ENCODE peak calls at places on chromosomes 16 and 17, in four cellular contexts. One of them, this sample, is unnamed.

GRCh38 chr16:9539346-9539745 is 447.9 kb downstream of the HAPSTR1 start:
- DNase-seq in erythroblast: no peak
- DNase-seq in NCI-H1092 treated with DMSO at 0.1 percent for 48 hours: no peak
- DNase-seq in GM20000: no peak
- DNase-seq in this sample: no peak

GRCh38 chr16:27401768-27402568 is at the start of gene IL21R:
- DNase-seq in GM20000: peak
- DNase-seq in NCI-H1092 treated with DMSO at 0.1 percent for 48 hours: no peak
- DNase-seq in erythroblast: no peak
- DNase-seq in this sample: peak

GRCh38 chr17:21029032-21029431 is 13.8 kb downstream of the USP22 start:
- DNase-seq in GM20000: no peak
- DNase-seq in erythroblast: no peak
- DNase-seq in NCI-H1092 treated with DMSO at 0.1 percent for 48 hours: no peak
- DNase-seq in this sample: no peak

GRCh38 chr17:57294629-57295501 is 38.5 kb downstream of the MSI2 start:
- DNase-seq in erythroblast: peak
- DNase-seq in GM20000: no peak
- DNase-seq in NCI-H1092 treated with DMSO at 0.1 percent for 48 hours: peak
- DNase-seq in this sample: peak

GRCh38 chr17:39674702-39675389 is 6.6 kb downstream of the PNMT start:
- DNase-seq in GM20000: peak
- DNase-seq in erythroblast: peak
- DNase-seq in NCI-H1092 treated with DMSO at 0.1 percent for 48 hours: peak
- DNase-seq in this sample: no peak

GRCh38 chr17:9363440-9364350 is 211.9 kb downstream of the STX8 start:
- DNase-seq in erythroblast: no peak
- DNase-seq in NCI-H1092 treated with DMSO at 0.1 percent for 48 hours: no peak
- DNase-seq in GM20000: no peak
- DNase-seq in this sample: no peak

GRCh38 chr17:80704894-80705293 is 160.3 kb downstream of the RPTOR start:
- DNase-seq in GM20000: no peak
- DNase-seq in erythroblast: no peak
- DNase-seq in NCI-H1092 treated with DMSO at 0.1 percent for 48 hours: no peak
- DNase-seq in this sample: no peak

GRCh38 chr16:17776888-17777287 is 306.1 kb upstream of the XYLT1 start:
- DNase-seq in erythroblast: no peak
- DNase-seq in NCI-H1092 treated with DMSO at 0.1 percent for 48 hours: no peak
- DNase-seq in GM20000: no peak
- DNase-seq in this sample: no peak

GRCh38 chr17:43983515-43984411 is 20.7 kb upstream of the NAGS start:
- DNase-seq in erythroblast: peak
- DNase-seq in GM20000: no peak
- DNase-seq in NCI-H1092 treated with DMSO at 0.1 percent for 48 hours: peak
- DNase-seq in this sample: no peak

GRCh38 chr16:90008708-90009145 is 10.5 kb downstream of the DBNDD1 start:
- DNase-seq in NCI-H1092 treated with DMSO at 0.1 percent for 48 hours: no peak
- DNase-seq in GM20000: peak
- DNase-seq in erythroblast: no peak
- DNase-seq in this sample: no peak

GRCh38 chr17:56652608-56653007 is 59.1 kb downstream of the NOG start:
- DNase-seq in NCI-H1092 treated with DMSO at 0.1 percent for 48 hours: no peak
- DNase-seq in erythroblast: no peak
- DNase-seq in GM20000: no peak
- DNase-seq in this sample: no peak

GRCh38 chr16:69319826-69320730 is 8.9 kb downstream of the VPS4A start:
- DNase-seq in GM20000: no peak
- DNase-seq in erythroblast: no peak
- DNase-seq in NCI-H1092 treated with DMSO at 0.1 percent for 48 hours: no peak
- DNase-seq in this sample: no peak

GRCh38 chr17:68598074-68598473 is 3.1 kb downstream of the FAM20A start:
- DNase-seq in GM20000: no peak
- DNase-seq in NCI-H1092 treated with DMSO at 0.1 percent for 48 hours: no peak
- DNase-seq in erythroblast: no peak
- DNase-seq in this sample: no peak

GRCh38 chr17:68771867-68772515 is 170.8 kb upstream of the FAM20A start:
- DNase-seq in erythroblast: peak
- DNase-seq in NCI-H1092 treated with DMSO at 0.1 percent for 48 hours: peak
- DNase-seq in GM20000: peak
- DNase-seq in this sample: peak

GRCh38 chr16:85490971-85491771 is 122.0 kb upstream of the GSE1 start:
- DNase-seq in GM20000: peak
- DNase-seq in erythroblast: peak
- DNase-seq in NCI-H1092 treated with DMSO at 0.1 percent for 48 hours: no peak
- DNase-seq in this sample: no peak

GRCh38 chr17:72602517-72603345 is 481.9 kb downstream of the SOX9 start:
- DNase-seq in erythroblast: no peak
- DNase-seq in GM20000: no peak
- DNase-seq in NCI-H1092 treated with DMSO at 0.1 percent for 48 hours: no peak
- DNase-seq in this sample: no peak

GRCh38 chr17:75853410-75853809 is 1.7 kb downstream of the WBP2 start:
- DNase-seq in GM20000: no peak
- DNase-seq in erythroblast: peak
- DNase-seq in NCI-H1092 treated with DMSO at 0.1 percent for 48 hours: no peak
- DNase-seq in this sample: no peak

GRCh38 chr16:31033709-31034492 is 543 bp downstream of the STX4 start:
- DNase-seq in NCI-H1092 treated with DMSO at 0.1 percent for 48 hours: peak
- DNase-seq in GM20000: peak
- DNase-seq in erythroblast: peak
- DNase-seq in this sample: peak

GRCh38 chr17:39239640-39240314 is 14.0 kb upstream of the STAC2 start:
- DNase-seq in NCI-H1092 treated with DMSO at 0.1 percent for 48 hours: peak
- DNase-seq in erythroblast: peak
- DNase-seq in GM20000: peak
- DNase-seq in this sample: peak

GRCh38 chr16:51327001-51327400 is 175.9 kb upstream of the SALL1 start:
- DNase-seq in erythroblast: no peak
- DNase-seq in GM20000: no peak
- DNase-seq in NCI-H1092 treated with DMSO at 0.1 percent for 48 hours: no peak
- DNase-seq in this sample: no peak

GRCh38 chr16:678209-678857 is 1.9 kb upstream of the STUB1 start:
- DNase-seq in NCI-H1092 treated with DMSO at 0.1 percent for 48 hours: no peak
- DNase-seq in GM20000: no peak
- DNase-seq in erythroblast: no peak
- DNase-seq in this sample: no peak

GRCh38 chr17:45130640-45131293 is 1.5 kb downstream of the PLCD3 start:
- DNase-seq in GM20000: no peak
- DNase-seq in erythroblast: no peak
- DNase-seq in NCI-H1092 treated with DMSO at 0.1 percent for 48 hours: no peak
- DNase-seq in this sample: no peak

GRCh38 chr16:23026777-23027362 is 122.4 kb downstream of the USP31 start:
- DNase-seq in erythroblast: peak
- DNase-seq in GM20000: no peak
- DNase-seq in NCI-H1092 treated with DMSO at 0.1 percent for 48 hours: no peak
- DNase-seq in this sample: no peak

GRCh38 chr16:35447010-35447558 is 1987.7 kb downstream of the TP53TG3F start:
- DNase-seq in GM20000: no peak
- DNase-seq in erythroblast: no peak
- DNase-seq in NCI-H1092 treated with DMSO at 0.1 percent for 48 hours: no peak
- DNase-seq in this sample: no peak

GRCh38 chr16:66429290-66429962 is 2.3 kb downstream of the BEAN1 start:
- DNase-seq in NCI-H1092 treated with DMSO at 0.1 percent for 48 hours: no peak
- DNase-seq in erythroblast: no peak
- DNase-seq in GM20000: no peak
- DNase-seq in this sample: no peak

GRCh38 chr17:44775136-44775837 is 16.5 kb downstream of the ADAM11 start:
- DNase-seq in erythroblast: peak
- DNase-seq in NCI-H1092 treated with DMSO at 0.1 percent for 48 hours: peak
- DNase-seq in GM20000: peak
- DNase-seq in this sample: peak

GRCh38 chr17:17377568-17377967 is 74.4 kb downstream of the NT5M start:
- DNase-seq in erythroblast: no peak
- DNase-seq in GM20000: no peak
- DNase-seq in NCI-H1092 treated with DMSO at 0.1 percent for 48 hours: no peak
- DNase-seq in this sample: no peak

GRCh38 chr16:8859913-8860881 is 8.6 kb downstream of the CARHSP1 start:
- DNase-seq in NCI-H1092 treated with DMSO at 0.1 percent for 48 hours: no peak
- DNase-seq in GM20000: no peak
- DNase-seq in erythroblast: no peak
- DNase-seq in this sample: no peak

GRCh38 chr17:31663576-31663975 is 195.5 kb downstream of the COPRS start:
- DNase-seq in NCI-H1092 treated with DMSO at 0.1 percent for 48 hours: no peak
- DNase-seq in erythroblast: peak
- DNase-seq in GM20000: no peak
- DNase-seq in this sample: no peak

GRCh38 chr16:82924075-82924854 is 297.5 kb downstream of the CDH13 start:
- DNase-seq in NCI-H1092 treated with DMSO at 0.1 percent for 48 hours: peak
- DNase-seq in erythroblast: no peak
- DNase-seq in GM20000: no peak
- DNase-seq in this sample: no peak

GRCh38 chr17:17492562-17492961 is 3.6 kb downstream of the RASD1 start:
- DNase-seq in NCI-H1092 treated with DMSO at 0.1 percent for 48 hours: no peak
- DNase-seq in GM20000: no peak
- DNase-seq in erythroblast: no peak
- DNase-seq in this sample: no peak

GRCh38 chr17:22671110-22671509 is 978.8 kb downstream of the KCNJ18 start:
- DNase-seq in erythroblast: no peak
- DNase-seq in GM20000: no peak
- DNase-seq in NCI-H1092 treated with DMSO at 0.1 percent for 48 hours: no peak
- DNase-seq in this sample: no peak

GRCh38 chr17:13647551-13647950 is 45.8 kb upstream of the HS3ST3A1 start:
- DNase-seq in erythroblast: no peak
- DNase-seq in GM20000: no peak
- DNase-seq in NCI-H1092 treated with DMSO at 0.1 percent for 48 hours: no peak
- DNase-seq in this sample: no peak

GRCh38 chr17:31533546-31534155 is 142.2 kb downstream of the RAB11FIP4 start:
- DNase-seq in erythroblast: peak
- DNase-seq in GM20000: no peak
- DNase-seq in NCI-H1092 treated with DMSO at 0.1 percent for 48 hours: peak
- DNase-seq in this sample: no peak

GRCh38 chr17:49848739-49849138 is 870 bp upstream of the TAC4 start:
- DNase-seq in NCI-H1092 treated with DMSO at 0.1 percent for 48 hours: no peak
- DNase-seq in GM20000: no peak
- DNase-seq in erythroblast: no peak
- DNase-seq in this sample: no peak

GRCh38 chr16:84862804-84863484 is 43.2 kb downstream of the CRISPLD2 start:
- DNase-seq in NCI-H1092 treated with DMSO at 0.1 percent for 48 hours: no peak
- DNase-seq in GM20000: no peak
- DNase-seq in erythroblast: no peak
- DNase-seq in this sample: no peak

GRCh38 chr16:861446-861845 is 60.9 kb upstream of the GNG13 start:
- DNase-seq in GM20000: no peak
- DNase-seq in NCI-H1092 treated with DMSO at 0.1 percent for 48 hours: no peak
- DNase-seq in erythroblast: no peak
- DNase-seq in this sample: no peak

GRCh38 chr16:69166221-69166833 is 20.6 kb upstream of the SNTB2 start:
- DNase-seq in erythroblast: no peak
- DNase-seq in GM20000: peak
- DNase-seq in NCI-H1092 treated with DMSO at 0.1 percent for 48 hours: no peak
- DNase-seq in this sample: no peak

This sample was measured in NCI-H2029 treated with DMSO at 0.1 percent for 48 hours.